ENCODE peak calls at places on chromosome 21, in eight cellular contexts. B, K, J, M, W, U, A and N are unnamed samples.
A peak's percentile ranks its signal among the peaks of the same experiment; 100 is the strongest.

GRCh38 chr21:41216486-41216885 is 48.5 kb downstream of the BACE2 start:
- DNase-seq in A (no peak), U (no peak), W (no peak), B (no peak), J (no peak), K (no peak), M (no peak), N (peak; percentile 14)

GRCh38 chr21:42474043-42474831 is 21.8 kb downstream of the RSPH1 start:
- DNase-seq in U (no peak), B (no peak), J (no peak), K (no peak), A (no peak), W (no peak), M (peak; percentile 88), N (peak; percentile 97)

GRCh38 chr21:15054089-15054488 is 10.7 kb downstream of the NRIP1 start:
- DNase-seq in A (no peak), K (no peak), J (no peak), U (no peak), M (no peak), W (no peak), B (no peak), N (no peak)

GRCh38 chr21:31731112-31731801 is 661 bp downstream of the SCAF4 start:
- DNase-seq in A (peak; percentile 66), U (peak; percentile 37), J (peak; percentile 40), M (no peak), K (peak; percentile 69), B (no peak), W (no peak), N (peak; percentile 39)

GRCh38 chr21:33058468-33059318 is 11.2 kb upstream of the OLIG1 start:
- DNase-seq in W (no peak), U (no peak), M (no peak), A (no peak), J (peak; percentile 71), B (no peak), K (no peak), N (no peak)

GRCh38 chr21:32426592-32427051 is 14.1 kb downstream of the EVA1C start:
- DNase-seq in J (no peak), U (no peak), B (no peak), W (no peak), K (no peak), A (no peak), M (no peak), N (no peak)

GRCh38 chr21:35100351-35100771 is 51.3 kb upstream of the RUNX1 start:
- DNase-seq in J (no peak), B (no peak), K (no peak), A (no peak), W (no peak), M (no peak), U (no peak), N (no peak)

GRCh38 chr21:41142051-41142795 is 25.7 kb upstream of the BACE2 start:
- DNase-seq in J (no peak), A (no peak), U (peak; percentile 37), K (no peak), M (peak; percentile 88), W (no peak), B (no peak), N (peak; percentile 98)

GRCh38 chr21:37061926-37062591 is 10.8 kb downstream of the PIGP start:
- DNase-seq in A (no peak), W (no peak), U (no peak), B (no peak), M (no peak), K (no peak), J (no peak), N (no peak)

GRCh38 chr21:26473471-26473870 is 99.6 kb downstream of the CYYR1 start:
- DNase-seq in K (no peak), J (no peak), B (no peak), U (no peak), A (no peak), M (no peak), W (no peak), N (no peak)